ENCODE peak calls at places on chromosomes 12 and 14, in nine cellular contexts. One of them, this sample, is unnamed.

GRCh38 chr14:63361790-63362189 is 43.1 kb upstream of the GPHB5 start:
- DNase-seq in GM23338: no peak
- DNase-seq in cardiac fibroblast: no peak
- DNase-seq in left ventricle myocardium inferior: no peak
- DNase-seq in sigmoid colon: no peak
- DNase-seq in lower lobe of right lung: no peak
- DNase-seq in mucosa of descending colon: no peak
- DNase-seq in brain microvascular endothelial cell: no peak
- DNase-seq in ovary: no peak
- DNase-seq in this sample: no peak

GRCh38 chr14:59455411-59455810 is 9.8 kb downstream of the GPR135 start:
- DNase-seq in GM23338: no peak
- DNase-seq in cardiac fibroblast: peak
- DNase-seq in left ventricle myocardium inferior: no peak
- DNase-seq in sigmoid colon: no peak
- DNase-seq in lower lobe of right lung: no peak
- DNase-seq in mucosa of descending colon: no peak
- DNase-seq in brain microvascular endothelial cell: no peak
- DNase-seq in ovary: no peak
- DNase-seq in this sample: no peak

GRCh38 chr14:88553886-88554457 is 835 bp downstream of the PTPN21 start:
- DNase-seq in GM23338: peak
- DNase-seq in cardiac fibroblast: peak
- DNase-seq in left ventricle myocardium inferior: no peak
- DNase-seq in sigmoid colon: no peak
- DNase-seq in lower lobe of right lung: no peak
- DNase-seq in mucosa of descending colon: no peak
- DNase-seq in brain microvascular endothelial cell: no peak
- DNase-seq in ovary: peak
- DNase-seq in this sample: no peak

GRCh38 chr12:90899456-90900182 is 55.4 kb downstream of the CCER1 start:
- DNase-seq in GM23338: no peak
- DNase-seq in cardiac fibroblast: no peak
- DNase-seq in left ventricle myocardium inferior: no peak
- DNase-seq in sigmoid colon: no peak
- DNase-seq in lower lobe of right lung: no peak
- DNase-seq in mucosa of descending colon: no peak
- DNase-seq in brain microvascular endothelial cell: no peak
- DNase-seq in ovary: no peak
- DNase-seq in this sample: no peak

GRCh38 chr12:120713861-120714482 is 3.7 kb downstream of the UNC119B start:
- DNase-seq in GM23338: peak
- DNase-seq in cardiac fibroblast: peak
- DNase-seq in left ventricle myocardium inferior: no peak
- DNase-seq in sigmoid colon: peak
- DNase-seq in lower lobe of right lung: no peak
- DNase-seq in mucosa of descending colon: peak
- DNase-seq in brain microvascular endothelial cell: peak
- DNase-seq in ovary: peak
- DNase-seq in this sample: no peak

GRCh38 chr14:99745307-99745951 is 47.8 kb upstream of the EML1 start:
- DNase-seq in GM23338: no peak
- DNase-seq in cardiac fibroblast: no peak
- DNase-seq in left ventricle myocardium inferior: no peak
- DNase-seq in sigmoid colon: no peak
- DNase-seq in lower lobe of right lung: peak
- DNase-seq in mucosa of descending colon: no peak
- DNase-seq in brain microvascular endothelial cell: peak
- DNase-seq in ovary: no peak
- DNase-seq in this sample: no peak

GRCh38 chr14:80356413-80356812 is 145.1 kb upstream of the DIO2 start:
- DNase-seq in GM23338: peak
- DNase-seq in cardiac fibroblast: peak
- DNase-seq in left ventricle myocardium inferior: no peak
- DNase-seq in sigmoid colon: no peak
- DNase-seq in lower lobe of right lung: no peak
- DNase-seq in mucosa of descending colon: no peak
- DNase-seq in brain microvascular endothelial cell: peak
- DNase-seq in ovary: no peak
- DNase-seq in this sample: no peak

GRCh38 chr12:120439646-120440247 is 1.8 kb downstream of the COX6A1 start:
- DNase-seq in GM23338: peak
- DNase-seq in cardiac fibroblast: peak
- DNase-seq in left ventricle myocardium inferior: peak
- DNase-seq in sigmoid colon: no peak
- DNase-seq in lower lobe of right lung: no peak
- DNase-seq in mucosa of descending colon: peak
- DNase-seq in brain microvascular endothelial cell: peak
- DNase-seq in ovary: peak
- DNase-seq in this sample: no peak

GRCh38 chr14:56061051-56061450 is 57.2 kb upstream of the PELI2 start:
- DNase-seq in GM23338: no peak
- DNase-seq in cardiac fibroblast: no peak
- DNase-seq in left ventricle myocardium inferior: no peak
- DNase-seq in sigmoid colon: no peak
- DNase-seq in lower lobe of right lung: no peak
- DNase-seq in mucosa of descending colon: no peak
- DNase-seq in brain microvascular endothelial cell: no peak
- DNase-seq in ovary: no peak
- DNase-seq in this sample: no peak

GRCh38 chr14:88919502-88919901 is 95.1 kb downstream of the TTC8 start:
- DNase-seq in GM23338: no peak
- DNase-seq in cardiac fibroblast: no peak
- DNase-seq in left ventricle myocardium inferior: no peak
- DNase-seq in sigmoid colon: no peak
- DNase-seq in lower lobe of right lung: no peak
- DNase-seq in mucosa of descending colon: peak
- DNase-seq in brain microvascular endothelial cell: no peak
- DNase-seq in ovary: no peak
- DNase-seq in this sample: no peak

GRCh38 chr12:54413284-54414190 is 5.5 kb downstream of the ITGA5 start:
- DNase-seq in GM23338: no peak
- DNase-seq in cardiac fibroblast: peak
- DNase-seq in left ventricle myocardium inferior: peak
- DNase-seq in sigmoid colon: peak
- DNase-seq in lower lobe of right lung: peak
- DNase-seq in mucosa of descending colon: peak
- DNase-seq in brain microvascular endothelial cell: peak
- DNase-seq in ovary: no peak
- DNase-seq in this sample: no peak

GRCh38 chr12:8553088-8553627 is 12.5 kb upstream of the CLEC4E start:
- DNase-seq in GM23338: peak
- DNase-seq in cardiac fibroblast: no peak
- DNase-seq in left ventricle myocardium inferior: no peak
- DNase-seq in sigmoid colon: no peak
- DNase-seq in lower lobe of right lung: no peak
- DNase-seq in mucosa of descending colon: no peak
- DNase-seq in brain microvascular endothelial cell: no peak
- DNase-seq in ovary: no peak
- DNase-seq in this sample: no peak

GRCh38 chr12:94874986-94875312 is 128.5 kb downstream of the NDUFA12 start:
- DNase-seq in GM23338: peak
- DNase-seq in cardiac fibroblast: no peak
- DNase-seq in left ventricle myocardium inferior: no peak
- DNase-seq in sigmoid colon: no peak
- DNase-seq in lower lobe of right lung: no peak
- DNase-seq in mucosa of descending colon: no peak
- DNase-seq in brain microvascular endothelial cell: no peak
- DNase-seq in ovary: no peak
- DNase-seq in this sample: no peak

GRCh38 chr12:94872007-94872653 is 131.4 kb downstream of the NDUFA12 start:
- DNase-seq in GM23338: peak
- DNase-seq in cardiac fibroblast: no peak
- DNase-seq in left ventricle myocardium inferior: no peak
- DNase-seq in sigmoid colon: no peak
- DNase-seq in lower lobe of right lung: no peak
- DNase-seq in mucosa of descending colon: no peak
- DNase-seq in brain microvascular endothelial cell: no peak
- DNase-seq in ovary: no peak
- DNase-seq in this sample: no peak

GRCh38 chr12:94874086-94874985 is 129.2 kb downstream of the NDUFA12 start:
- DNase-seq in GM23338: peak
- DNase-seq in cardiac fibroblast: no peak
- DNase-seq in left ventricle myocardium inferior: no peak
- DNase-seq in sigmoid colon: no peak
- DNase-seq in lower lobe of right lung: no peak
- DNase-seq in mucosa of descending colon: no peak
- DNase-seq in brain microvascular endothelial cell: no peak
- DNase-seq in ovary: no peak
- DNase-seq in this sample: no peak

GRCh38 chr12:94873368-94874085 is 130.0 kb downstream of the NDUFA12 start:
- DNase-seq in GM23338: peak
- DNase-seq in cardiac fibroblast: no peak
- DNase-seq in left ventricle myocardium inferior: peak
- DNase-seq in sigmoid colon: no peak
- DNase-seq in lower lobe of right lung: no peak
- DNase-seq in mucosa of descending colon: peak
- DNase-seq in brain microvascular endothelial cell: no peak
- DNase-seq in ovary: peak
- DNase-seq in this sample: no peak

DNA sequence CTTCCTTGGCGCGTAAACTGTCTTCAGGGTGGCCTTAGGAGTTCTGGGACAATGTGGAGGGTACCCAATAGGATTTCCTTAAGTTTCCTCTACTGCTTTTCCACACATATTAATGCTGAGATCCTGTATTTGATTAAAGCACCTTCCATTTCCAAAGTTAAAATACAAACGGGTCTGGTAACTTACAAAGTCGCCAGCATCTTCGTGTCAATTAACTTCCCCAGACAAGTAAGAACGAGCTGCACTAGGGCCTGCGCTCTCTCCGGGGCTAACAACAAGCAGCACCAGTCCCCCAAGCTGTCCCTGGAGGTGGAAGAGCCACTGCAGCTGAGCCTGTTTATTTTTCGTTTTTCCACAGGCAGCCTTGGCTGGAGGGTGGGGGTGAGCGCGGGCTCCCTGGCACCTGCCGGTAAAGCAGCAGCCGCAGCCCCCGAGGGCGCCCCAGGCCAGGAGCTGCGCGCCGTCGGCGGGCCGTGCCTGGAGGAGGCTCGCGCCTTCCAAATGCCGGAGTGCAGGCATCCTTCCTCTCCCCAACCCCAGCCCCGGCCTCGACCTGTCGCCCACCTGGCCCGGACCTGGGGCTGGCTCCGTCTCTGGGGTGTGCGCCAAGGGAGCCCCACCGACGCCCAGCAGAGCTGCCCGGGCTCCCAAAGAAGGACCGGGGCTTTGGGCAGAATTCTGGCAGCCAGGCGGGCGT is 130.7 kb downstream of the NDUFA12 start:
- DNase-seq in GM23338: peak
- DNase-seq in cardiac fibroblast: no peak
- DNase-seq in left ventricle myocardium inferior: no peak
- DNase-seq in sigmoid colon: no peak
- DNase-seq in lower lobe of right lung: no peak
- DNase-seq in mucosa of descending colon: no peak
- DNase-seq in brain microvascular endothelial cell: no peak
- DNase-seq in ovary: peak
- DNase-seq in this sample: no peak
- H3K4me3 ChIP-seq in GM23338: peak
- H3K4me3 ChIP-seq in cardiac fibroblast: no peak
- H3K4me3 ChIP-seq in left ventricle myocardium inferior: peak
- H3K4me3 ChIP-seq in sigmoid colon: peak
- H3K4me3 ChIP-seq in lower lobe of right lung: peak
- H3K4me3 ChIP-seq in mucosa of descending colon: no peak
- H3K4me3 ChIP-seq in brain microvascular endothelial cell: no peak
- H3K4me3 ChIP-seq in ovary: peak
- H3K4me3 ChIP-seq in this sample: no peak

DNA sequence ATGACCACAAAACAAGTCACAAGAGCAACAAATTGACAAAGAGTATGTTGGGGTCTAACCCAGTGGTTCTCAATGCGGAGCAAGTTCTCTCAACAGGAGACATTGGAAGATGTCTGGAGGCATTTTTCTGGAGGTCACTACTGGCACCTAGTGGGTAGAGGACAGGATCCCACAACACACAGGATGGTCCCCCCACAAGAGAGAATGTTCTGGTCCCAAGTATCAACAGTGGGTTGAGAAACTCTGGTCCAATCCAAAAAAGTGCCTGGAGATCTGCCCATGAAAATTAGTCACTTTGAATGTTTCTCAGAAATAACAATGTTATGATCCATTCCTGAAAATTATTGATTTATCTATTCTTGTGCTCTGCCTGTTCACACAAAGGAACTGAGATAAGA is 3.3 kb downstream of the SSH1 start:
- DNase-seq in GM23338: no peak
- DNase-seq in cardiac fibroblast: peak
- DNase-seq in left ventricle myocardium inferior: no peak
- DNase-seq in sigmoid colon: peak
- DNase-seq in lower lobe of right lung: no peak
- DNase-seq in mucosa of descending colon: no peak
- DNase-seq in brain microvascular endothelial cell: peak
- DNase-seq in ovary: peak
- DNase-seq in this sample: no peak
- TF ChIP-seq CTCF in GM23338: no peak
- TF ChIP-seq CTCF in cardiac fibroblast: peak
- TF ChIP-seq CTCF in left ventricle myocardium inferior: peak
- TF ChIP-seq CTCF in sigmoid colon: peak
- TF ChIP-seq CTCF in lower lobe of right lung: peak
- TF ChIP-seq CTCF in mucosa of descending colon: no peak
- TF ChIP-seq CTCF in brain microvascular endothelial cell: peak
- TF ChIP-seq CTCF in ovary: no peak
- TF ChIP-seq CTCF in this sample: peak

GRCh38 chr12:105234197-105234596 is 1.8 kb downstream of the APPL2 start:
- DNase-seq in GM23338: no peak
- DNase-seq in cardiac fibroblast: no peak
- DNase-seq in left ventricle myocardium inferior: no peak
- DNase-seq in sigmoid colon: no peak
- DNase-seq in lower lobe of right lung: no peak
- DNase-seq in mucosa of descending colon: no peak
- DNase-seq in brain microvascular endothelial cell: no peak
- DNase-seq in ovary: no peak
- DNase-seq in this sample: no peak
- H3K4me3 ChIP-seq in GM23338: peak
- H3K4me3 ChIP-seq in cardiac fibroblast: no peak
- H3K4me3 ChIP-seq in left ventricle myocardium inferior: peak
- H3K4me3 ChIP-seq in sigmoid colon: peak
- H3K4me3 ChIP-seq in lower lobe of right lung: peak
- H3K4me3 ChIP-seq in mucosa of descending colon: no peak
- H3K4me3 ChIP-seq in brain microvascular endothelial cell: no peak
- H3K4me3 ChIP-seq in ovary: peak
- H3K4me3 ChIP-seq in this sample: no peak

GRCh38 chr12:23057571-23057970 is 432.6 kb downstream of the ETNK1 start:
- DNase-seq in GM23338: no peak
- DNase-seq in cardiac fibroblast: no peak
- DNase-seq in left ventricle myocardium inferior: no peak
- DNase-seq in sigmoid colon: no peak
- DNase-seq in lower lobe of right lung: no peak
- DNase-seq in mucosa of descending colon: no peak
- DNase-seq in brain microvascular endothelial cell: no peak
- DNase-seq in ovary: no peak
- DNase-seq in this sample: no peak

GRCh38 chr12:23049180-23049579 is 424.2 kb downstream of the ETNK1 start:
- DNase-seq in GM23338: no peak
- DNase-seq in cardiac fibroblast: no peak
- DNase-seq in left ventricle myocardium inferior: no peak
- DNase-seq in sigmoid colon: no peak
- DNase-seq in lower lobe of right lung: no peak
- DNase-seq in mucosa of descending colon: no peak
- DNase-seq in brain microvascular endothelial cell: no peak
- DNase-seq in ovary: no peak
- DNase-seq in this sample: no peak

GRCh38 chr12:23060161-23060560 is 435.2 kb downstream of the ETNK1 start:
- DNase-seq in GM23338: no peak
- DNase-seq in cardiac fibroblast: no peak
- DNase-seq in left ventricle myocardium inferior: no peak
- DNase-seq in sigmoid colon: no peak
- DNase-seq in lower lobe of right lung: no peak
- DNase-seq in mucosa of descending colon: no peak
- DNase-seq in brain microvascular endothelial cell: no peak
- DNase-seq in ovary: no peak
- DNase-seq in this sample: no peak

GRCh38 chr12:23055004-23055403 is 430.0 kb downstream of the ETNK1 start:
- DNase-seq in GM23338: peak
- DNase-seq in cardiac fibroblast: peak
- DNase-seq in left ventricle myocardium inferior: no peak
- DNase-seq in sigmoid colon: no peak
- DNase-seq in lower lobe of right lung: no peak
- DNase-seq in mucosa of descending colon: peak
- DNase-seq in brain microvascular endothelial cell: no peak
- DNase-seq in ovary: no peak
- DNase-seq in this sample: no peak
- TF ChIP-seq CTCF in GM23338: peak
- TF ChIP-seq CTCF in cardiac fibroblast: peak
- TF ChIP-seq CTCF in left ventricle myocardium inferior: peak
- TF ChIP-seq CTCF in sigmoid colon: no peak
- TF ChIP-seq CTCF in lower lobe of right lung: peak
- TF ChIP-seq CTCF in mucosa of descending colon: no peak
- TF ChIP-seq CTCF in brain microvascular endothelial cell: peak
- TF ChIP-seq CTCF in ovary: no peak
- TF ChIP-seq CTCF in this sample: peak